ENCODE peak calls at places on chromosomes 12 and 14, in six cellular contexts. T is Peyer's patch, S is heart right ventricle, W is cardiac fibroblast, Y is GM12865, E is dorsolateral prefrontal cortex. I is an unnamed sample.

GRCh38 chr12:45655186-45655585 is 74.3 kb upstream of the ARID2 start:
- DNase-seq in T (no peak), S (no peak), W (peak), Y (peak), E (no peak), I (peak)

GRCh38 chr14:21245813-21246212 is 23.4 kb downstream of the HNRNPC start:
- DNase-seq in T (no peak), S (no peak), W (no peak), Y (no peak), E (no peak), I (no peak)

GRCh38 chr12:123971770-123972447 is 722 bp downstream of the CCDC92 start:
- DNase-seq in T (peak), S (peak), W (peak), Y (peak), E (no peak), I (no peak)

GRCh38 chr12:109130755-109131521 is 14.6 kb downstream of the ACACB start:
- DNase-seq in T (no peak), S (peak), W (no peak), Y (no peak), E (no peak), I (no peak)

GRCh38 chr12:110578522-110579238 is 4.4 kb downstream of the PPTC7 start:
- DNase-seq in T (no peak), S (no peak), W (no peak), Y (no peak), E (no peak), I (no peak)

GRCh38 chr12:121404734-121405133 is 4.8 kb downstream of the RNF34 start:
- DNase-seq in T (no peak), S (no peak), W (peak), Y (no peak), E (no peak), I (no peak)

GRCh38 chr12:12219664-12220063 is 47.2 kb downstream of the LRP6 start:
- DNase-seq in T (no peak), S (no peak), W (no peak), Y (no peak), E (no peak), I (no peak)

GRCh38 chr12:62749586-62749985 is 185.4 kb downstream of the PPM1H start:
- DNase-seq in T (no peak), S (no peak), W (no peak), Y (no peak), E (no peak), I (no peak)

GRCh38 chr12:90851800-90852718 is 102.9 kb downstream of the CCER1 start:
- DNase-seq in T (no peak), S (no peak), W (no peak), Y (no peak), E (no peak), I (no peak)

GRCh38 chr12:52395761-52396434 is 10.2 kb downstream of the KRT82 start:
- DNase-seq in T (no peak), S (no peak), W (peak), Y (peak), E (no peak), I (no peak)
- TF ChIP-seq CTCF in T (peak), S (no peak), W (peak), Y (peak), E (peak), I (peak)

GRCh38 chr12:54497883-54498282 is 331 bp downstream of the NCKAP1L start:
- DNase-seq in T (no peak), S (no peak), W (no peak), Y (no peak), E (no peak), I (no peak)
- TF ChIP-seq CTCF in T (no peak), S (no peak), W (no peak), Y (no peak), E (no peak), I (no peak)

GRCh38 chr12:68808388-68809189 is 612 bp downstream of the MDM2 start:
- DNase-seq in T (peak), S (peak), W (peak), Y (peak), E (no peak), I (peak)

GRCh38 chr12:68809190-68810026 is 1.4 kb downstream of the MDM2 start:
- DNase-seq in T (no peak), S (no peak), W (no peak), Y (no peak), E (no peak), I (no peak)

GRCh38 chr12:68805592-68806120 is 2.3 kb upstream of the MDM2 start:
- DNase-seq in T (no peak), S (no peak), W (no peak), Y (no peak), E (no peak), I (no peak)

GRCh38 chr12:68806488-68807237 is 1.3 kb upstream of the MDM2 start:
- DNase-seq in T (no peak), S (no peak), W (no peak), Y (no peak), E (no peak), I (no peak)

GRCh38 chr12:68807576-68808387 is at the start of gene MDM2:
- DNase-seq in T (peak), S (peak), W (peak), Y (peak), E (peak), I (peak)
- TF ChIP-seq CTCF in T (peak), S (peak), W (peak), Y (peak), E (peak), I (peak)

GRCh38 chr12:132921685-132922084 is 34.3 kb upstream of the CHFR start:
- DNase-seq in T (no peak), S (no peak), W (no peak), Y (no peak), E (no peak), I (no peak)
- TF ChIP-seq CTCF in T (no peak), S (no peak), W (no peak), Y (no peak), E (no peak), I (peak)

DNA sequence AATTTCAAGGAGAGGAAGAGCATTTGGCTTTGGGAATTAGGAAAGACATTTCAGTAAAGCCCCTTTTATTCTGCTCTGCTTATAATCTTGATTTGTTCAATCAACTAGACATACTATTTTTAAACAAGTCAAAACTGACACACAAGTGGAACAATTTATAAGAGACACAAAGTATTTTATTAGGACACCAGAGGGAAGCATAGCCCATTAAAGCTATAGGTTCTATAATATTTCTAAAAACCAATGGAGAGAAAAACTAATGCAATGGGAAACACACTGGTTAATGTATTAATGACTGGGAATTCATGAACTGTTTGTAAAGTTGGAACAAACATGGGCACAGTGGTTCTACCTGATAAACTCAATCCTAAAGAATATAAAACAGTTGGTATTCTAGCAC is 15.3 kb upstream of the CERS5 start:
- DNase-seq in T (no peak), S (no peak), W (no peak), Y (no peak), E (no peak), I (no peak)
- TF ChIP-seq CTCF in T (no peak), S (no peak), W (no peak), Y (no peak), E (no peak), I (no peak)

GRCh38 chr14:105011312-105011990 is 9.4 kb downstream of the CDCA4 start:
- DNase-seq in T (no peak), S (no peak), W (no peak), Y (no peak), E (no peak), I (no peak)

GRCh38 chr14:105013150-105013787 is 7.6 kb downstream of the CDCA4 start:
- DNase-seq in T (no peak), S (peak), W (no peak), Y (peak), E (no peak), I (no peak)

GRCh38 chr14:105010891-105011291 is 10.0 kb downstream of the CDCA4 start:
- DNase-seq in T (no peak), S (no peak), W (no peak), Y (no peak), E (no peak), I (no peak)

GRCh38 chr14:105014032-105014431 is 6.9 kb downstream of the CDCA4 start:
- DNase-seq in T (no peak), S (no peak), W (no peak), Y (no peak), E (no peak), I (no peak)

GRCh38 chr14:105012171-105012985 is 8.5 kb downstream of the CDCA4 start:
- DNase-seq in T (no peak), S (no peak), W (no peak), Y (no peak), E (no peak), I (no peak)
- TF ChIP-seq CTCF in T (peak), S (peak), W (peak), Y (peak), E (peak), I (peak)

I was measured in brain microvascular endothelial cell.